ENCODE peak calls at places on chromosomes 2 and 18, in eight cellular contexts. One of them, this sample, is unnamed.

GRCh38 chr2:111053266-111053665 is 67.4 kb upstream of the BCL2L11 start:
- DNase-seq in GM13976: no peak
- DNase-seq in AG04449: no peak
- DNase-seq in Peyer's patch: no peak
- DNase-seq in fibroblast of lung: no peak
- DNase-seq in AG10803: no peak
- DNase-seq in nephron progenitor cell: no peak
- DNase-seq in GM12865: no peak
- DNase-seq in this sample: no peak

GRCh38 chr2:61660511-61661388 is 122.6 kb upstream of the XPO1 start:
- DNase-seq in GM13976: no peak
- DNase-seq in AG04449: no peak
- DNase-seq in Peyer's patch: no peak
- DNase-seq in fibroblast of lung: no peak
- DNase-seq in AG10803: no peak
- DNase-seq in nephron progenitor cell: no peak
- DNase-seq in GM12865: no peak
- DNase-seq in this sample: no peak

GRCh38 chr2:142682528-142682927 is 194.9 kb upstream of the KYNU start:
- DNase-seq in GM13976: peak
- DNase-seq in AG04449: no peak
- DNase-seq in Peyer's patch: no peak
- DNase-seq in fibroblast of lung: peak
- DNase-seq in AG10803: peak
- DNase-seq in nephron progenitor cell: no peak
- DNase-seq in GM12865: peak
- DNase-seq in this sample: no peak

GRCh38 chr2:227607969-227608368 is 6.7 kb downstream of the SCYGR3 start:
- DNase-seq in GM13976: no peak
- DNase-seq in AG04449: no peak
- DNase-seq in Peyer's patch: no peak
- DNase-seq in fibroblast of lung: no peak
- DNase-seq in AG10803: no peak
- DNase-seq in nephron progenitor cell: no peak
- DNase-seq in GM12865: no peak
- DNase-seq in this sample: no peak

GRCh38 chr2:201969241-201969937 is 64.3 kb upstream of the FZD7 start:
- DNase-seq in GM13976: no peak
- DNase-seq in AG04449: no peak
- DNase-seq in Peyer's patch: no peak
- DNase-seq in fibroblast of lung: no peak
- DNase-seq in AG10803: no peak
- DNase-seq in nephron progenitor cell: no peak
- DNase-seq in GM12865: no peak
- DNase-seq in this sample: no peak

GRCh38 chr2:203340791-203341487 is 12.7 kb downstream of the ABI2 start:
- DNase-seq in GM13976: no peak
- DNase-seq in AG04449: peak
- DNase-seq in Peyer's patch: no peak
- DNase-seq in fibroblast of lung: peak
- DNase-seq in AG10803: peak
- DNase-seq in nephron progenitor cell: no peak
- DNase-seq in GM12865: no peak
- DNase-seq in this sample: no peak

GRCh38 chr2:209334188-209335017 is 89.4 kb upstream of the MAP2 start:
- DNase-seq in GM13976: peak
- DNase-seq in AG04449: no peak
- DNase-seq in Peyer's patch: peak
- DNase-seq in fibroblast of lung: peak
- DNase-seq in AG10803: peak
- DNase-seq in nephron progenitor cell: peak
- DNase-seq in GM12865: peak
- DNase-seq in this sample: peak

GRCh38 chr2:70966681-70967080 is 11.7 kb upstream of the ANKRD53 start:
- DNase-seq in GM13976: no peak
- DNase-seq in AG04449: no peak
- DNase-seq in Peyer's patch: no peak
- DNase-seq in fibroblast of lung: no peak
- DNase-seq in AG10803: no peak
- DNase-seq in nephron progenitor cell: no peak
- DNase-seq in GM12865: no peak
- DNase-seq in this sample: no peak

GRCh38 chr2:8643996-8644356 is 37.9 kb upstream of the ID2 start:
- DNase-seq in GM13976: no peak
- DNase-seq in AG04449: no peak
- DNase-seq in Peyer's patch: no peak
- DNase-seq in fibroblast of lung: no peak
- DNase-seq in AG10803: no peak
- DNase-seq in nephron progenitor cell: no peak
- DNase-seq in GM12865: no peak
- DNase-seq in this sample: no peak

GRCh38 chr2:138787053-138787666 is 7.0 kb upstream of the NXPH2 start:
- DNase-seq in GM13976: peak
- DNase-seq in AG04449: no peak
- DNase-seq in Peyer's patch: no peak
- DNase-seq in fibroblast of lung: peak
- DNase-seq in AG10803: peak
- DNase-seq in nephron progenitor cell: peak
- DNase-seq in GM12865: peak
- DNase-seq in this sample: no peak

GRCh38 chr2:224668123-224668909 is 47.8 kb downstream of the CCDC195 start:
- DNase-seq in GM13976: no peak
- DNase-seq in AG04449: no peak
- DNase-seq in Peyer's patch: no peak
- DNase-seq in fibroblast of lung: no peak
- DNase-seq in AG10803: no peak
- DNase-seq in nephron progenitor cell: no peak
- DNase-seq in GM12865: no peak
- DNase-seq in this sample: no peak

GRCh38 chr18:74493689-74494088 is 2.5 kb upstream of the CNDP2 start:
- DNase-seq in GM13976: peak
- DNase-seq in AG04449: no peak
- DNase-seq in Peyer's patch: peak
- DNase-seq in fibroblast of lung: peak
- DNase-seq in AG10803: peak
- DNase-seq in nephron progenitor cell: peak
- DNase-seq in GM12865: peak
- DNase-seq in this sample: peak

GRCh38 chr2:156909983-156910382 is 347.5 kb upstream of the GALNT5 start:
- DNase-seq in GM13976: no peak
- DNase-seq in AG04449: no peak
- DNase-seq in Peyer's patch: no peak
- DNase-seq in fibroblast of lung: no peak
- DNase-seq in AG10803: no peak
- DNase-seq in nephron progenitor cell: no peak
- DNase-seq in GM12865: no peak
- DNase-seq in this sample: no peak

GRCh38 chr2:178233428-178233827 is 39.1 kb downstream of the OSBPL6 start:
- DNase-seq in GM13976: no peak
- DNase-seq in AG04449: no peak
- DNase-seq in Peyer's patch: no peak
- DNase-seq in fibroblast of lung: peak
- DNase-seq in AG10803: no peak
- DNase-seq in nephron progenitor cell: no peak
- DNase-seq in GM12865: no peak
- DNase-seq in this sample: no peak

GRCh38 chr18:36299010-36299409 is 1.5 kb downstream of the FHOD3 start:
- DNase-seq in GM13976: no peak
- DNase-seq in AG04449: no peak
- DNase-seq in Peyer's patch: no peak
- DNase-seq in fibroblast of lung: no peak
- DNase-seq in AG10803: no peak
- DNase-seq in nephron progenitor cell: no peak
- DNase-seq in GM12865: no peak
- DNase-seq in this sample: no peak

GRCh38 chr18:3692113-3692621 is 242.2 kb downstream of the TGIF1 start:
- DNase-seq in GM13976: no peak
- DNase-seq in AG04449: no peak
- DNase-seq in Peyer's patch: no peak
- DNase-seq in fibroblast of lung: peak
- DNase-seq in AG10803: no peak
- DNase-seq in nephron progenitor cell: no peak
- DNase-seq in GM12865: no peak
- DNase-seq in this sample: no peak

GRCh38 chr18:22543764-22544163 is 126.0 kb upstream of the CTAGE1 start:
- DNase-seq in GM13976: no peak
- DNase-seq in AG04449: no peak
- DNase-seq in Peyer's patch: no peak
- DNase-seq in fibroblast of lung: no peak
- DNase-seq in AG10803: no peak
- DNase-seq in nephron progenitor cell: no peak
- DNase-seq in GM12865: no peak
- DNase-seq in this sample: no peak

GRCh38 chr2:172234716-172235661 is 132.3 kb upstream of the DLX2 start:
- DNase-seq in GM13976: peak
- DNase-seq in AG04449: no peak
- DNase-seq in Peyer's patch: peak
- DNase-seq in fibroblast of lung: no peak
- DNase-seq in AG10803: no peak
- DNase-seq in nephron progenitor cell: peak
- DNase-seq in GM12865: no peak
- DNase-seq in this sample: no peak
- TF ChIP-seq CTCF in GM13976: no peak
- TF ChIP-seq CTCF in AG04449: no peak
- TF ChIP-seq CTCF in Peyer's patch: no peak
- TF ChIP-seq CTCF in fibroblast of lung: no peak
- TF ChIP-seq CTCF in AG10803: no peak
- TF ChIP-seq CTCF in nephron progenitor cell: no peak
- TF ChIP-seq CTCF in GM12865: no peak
- TF ChIP-seq CTCF in this sample: no peak

GRCh38 chr18:30280861-30281470 is 761.6 kb downstream of the DSC3 start:
- DNase-seq in GM13976: no peak
- DNase-seq in AG04449: no peak
- DNase-seq in Peyer's patch: no peak
- DNase-seq in fibroblast of lung: peak
- DNase-seq in AG10803: peak
- DNase-seq in nephron progenitor cell: peak
- DNase-seq in GM12865: peak
- DNase-seq in this sample: no peak
- TF ChIP-seq CTCF in GM13976: peak
- TF ChIP-seq CTCF in AG04449: peak
- TF ChIP-seq CTCF in Peyer's patch: peak
- TF ChIP-seq CTCF in fibroblast of lung: peak
- TF ChIP-seq CTCF in AG10803: peak
- TF ChIP-seq CTCF in nephron progenitor cell: peak
- TF ChIP-seq CTCF in GM12865: peak
- TF ChIP-seq CTCF in this sample: peak

DNA sequence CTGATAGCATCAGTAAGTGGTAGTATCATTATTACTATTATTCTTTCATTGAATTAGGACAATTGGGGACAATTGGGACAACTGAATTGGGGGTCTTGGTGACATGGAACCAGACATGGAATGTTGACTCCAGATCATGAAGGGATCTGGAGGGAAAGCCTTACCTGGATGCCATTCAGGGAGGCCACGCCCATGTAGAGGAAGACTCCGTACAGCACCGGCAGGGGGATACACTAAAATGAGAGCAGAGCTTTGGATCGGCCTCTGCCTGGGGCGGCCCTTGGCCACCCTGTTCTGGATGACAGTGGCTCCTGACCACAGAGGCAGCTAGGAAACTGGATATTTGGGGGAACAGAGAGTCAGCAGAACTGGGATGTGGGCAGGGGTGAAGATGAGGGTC is 29.2 kb downstream of the MTHFD2 start:
- DNase-seq in GM13976: no peak
- DNase-seq in AG04449: no peak
- DNase-seq in Peyer's patch: no peak
- DNase-seq in fibroblast of lung: no peak
- DNase-seq in AG10803: no peak
- DNase-seq in nephron progenitor cell: no peak
- DNase-seq in GM12865: no peak
- DNase-seq in this sample: no peak
- TF ChIP-seq CTCF in GM13976: no peak
- TF ChIP-seq CTCF in AG04449: no peak
- TF ChIP-seq CTCF in Peyer's patch: no peak
- TF ChIP-seq CTCF in fibroblast of lung: no peak
- TF ChIP-seq CTCF in AG10803: no peak
- TF ChIP-seq CTCF in nephron progenitor cell: no peak
- TF ChIP-seq CTCF in GM12865: no peak
- TF ChIP-seq CTCF in this sample: no peak

GRCh38 chr2:233061007-233061590 is 957 bp downstream of the INPP5D start:
- DNase-seq in GM13976: peak
- DNase-seq in AG04449: no peak
- DNase-seq in Peyer's patch: peak
- DNase-seq in fibroblast of lung: no peak
- DNase-seq in AG10803: no peak
- DNase-seq in nephron progenitor cell: no peak
- DNase-seq in GM12865: peak
- DNase-seq in this sample: peak

GRCh38 chr2:233062946-233063268 is 2.8 kb downstream of the INPP5D start:
- DNase-seq in GM13976: no peak
- DNase-seq in AG04449: no peak
- DNase-seq in Peyer's patch: peak
- DNase-seq in fibroblast of lung: no peak
- DNase-seq in AG10803: no peak
- DNase-seq in nephron progenitor cell: no peak
- DNase-seq in GM12865: no peak
- DNase-seq in this sample: no peak

GRCh38 chr2:233062447-233062842 is 2.3 kb downstream of the INPP5D start:
- DNase-seq in GM13976: no peak
- DNase-seq in AG04449: no peak
- DNase-seq in Peyer's patch: no peak
- DNase-seq in fibroblast of lung: no peak
- DNase-seq in AG10803: no peak
- DNase-seq in nephron progenitor cell: no peak
- DNase-seq in GM12865: no peak
- DNase-seq in this sample: no peak

GRCh38 chr2:233060500-233061006 is 411 bp downstream of the INPP5D start:
- DNase-seq in GM13976: no peak
- DNase-seq in AG04449: no peak
- DNase-seq in Peyer's patch: no peak
- DNase-seq in fibroblast of lung: no peak
- DNase-seq in AG10803: no peak
- DNase-seq in nephron progenitor cell: no peak
- DNase-seq in GM12865: no peak
- DNase-seq in this sample: no peak

DNA sequence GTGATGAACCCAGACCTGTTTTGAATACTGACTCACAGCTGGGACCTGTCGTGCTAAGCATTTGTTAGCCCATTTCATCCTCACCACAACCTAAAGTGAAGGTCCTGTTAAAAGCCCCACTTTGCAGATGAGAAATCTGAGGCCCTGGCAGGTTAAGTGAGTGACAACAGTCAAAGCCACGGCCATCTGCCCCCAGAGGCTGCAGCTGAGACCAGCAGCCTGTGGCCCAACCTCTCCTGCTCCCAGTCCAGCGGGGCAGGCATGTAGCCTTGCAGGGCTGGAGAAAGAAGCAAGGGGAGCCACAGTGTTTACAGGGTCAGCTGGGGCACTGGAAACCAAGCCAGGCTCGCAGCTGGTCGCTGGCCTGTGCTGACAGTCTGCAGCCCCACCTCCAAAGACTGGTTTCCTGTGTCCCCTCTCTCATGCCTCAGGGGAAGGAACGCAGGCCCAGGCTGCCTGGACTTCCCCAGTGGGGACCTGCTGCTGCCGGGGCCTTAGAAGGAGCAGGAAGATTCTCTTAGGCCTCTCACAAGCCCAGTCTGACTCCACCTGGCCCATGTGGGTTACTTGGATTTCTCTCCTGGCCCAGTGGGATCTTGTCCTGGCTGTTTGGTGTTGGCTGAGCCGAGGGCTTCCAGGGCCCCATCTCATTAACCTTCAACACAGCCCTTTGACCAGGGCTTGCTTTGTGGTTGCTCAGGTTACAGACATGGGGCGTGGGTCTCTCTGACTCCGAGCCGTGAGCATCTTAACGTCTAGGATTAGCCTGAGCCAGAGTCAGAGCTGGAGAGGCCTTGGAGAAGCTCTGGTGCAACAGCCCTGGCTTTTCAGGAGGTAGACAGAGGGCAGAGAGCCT is 1.7 kb downstream of the INPP5D start:
- DNase-seq in GM13976: peak
- DNase-seq in AG04449: no peak
- DNase-seq in Peyer's patch: peak
- DNase-seq in fibroblast of lung: no peak
- DNase-seq in AG10803: no peak
- DNase-seq in nephron progenitor cell: peak
- DNase-seq in GM12865: peak
- DNase-seq in this sample: peak
- TF ChIP-seq CTCF in GM13976: peak
- TF ChIP-seq CTCF in AG04449: no peak
- TF ChIP-seq CTCF in Peyer's patch: peak
- TF ChIP-seq CTCF in fibroblast of lung: peak
- TF ChIP-seq CTCF in AG10803: no peak
- TF ChIP-seq CTCF in nephron progenitor cell: peak
- TF ChIP-seq CTCF in GM12865: peak
- TF ChIP-seq CTCF in this sample: peak

This sample was measured in GM10248.